ENCODE peak calls at places on chromosomes 7 and 10, in eight cellular contexts. E, F, W, L, Q, B, P and T are unnamed samples.

GRCh38 chr7:158005531-158005930 is 582.1 kb downstream of the PTPRN2 start:
- DNase-seq in E (no peak), F (no peak), W (no peak), L (no peak), Q (no peak), B (no peak), P (no peak), T (no peak)

GRCh38 chr10:102627446-102628293 is 16.6 kb upstream of the TRIM8 start:
- DNase-seq in E (peak; percentile 62), F (peak; percentile 83), W (peak; percentile 66), L (peak; percentile 91), Q (peak; percentile 57), B (no peak), P (no peak), T (peak; percentile 65)

GRCh38 chr7:20219446-20220292 is 2.5 kb upstream of the MACC1 start:
- DNase-seq in E (peak; percentile 98), F (peak; percentile 85), W (peak; percentile 91), L (no peak), Q (peak; percentile 99), B (peak; percentile 99), P (peak; percentile 86), T (no peak)

GRCh38 chr10:110824660-110825059 is 47.1 kb upstream of the PDCD4 start:
- DNase-seq in E (no peak), F (no peak), W (no peak), L (no peak), Q (no peak), B (no peak), P (no peak), T (no peak)

GRCh38 chr10:70430489-70431445 is 10.7 kb downstream of the NODAL start:
- DNase-seq in E (peak; percentile 99), F (peak; percentile 72), W (peak; percentile 30), L (peak; percentile 20), Q (no peak), B (no peak), P (peak; percentile 86), T (no peak)

GRCh38 chr10:28906934-28907333 is 229.6 kb downstream of the BAMBI start:
- DNase-seq in E (peak; percentile 55), F (no peak), W (no peak), L (no peak), Q (peak; percentile 26), B (no peak), P (no peak), T (no peak)

GRCh38 chr10:72756674-72757385 is 64.9 kb downstream of the MCU start:
- DNase-seq in E (no peak), F (no peak), W (no peak), L (peak; percentile 14), Q (peak; percentile 84), B (no peak), P (no peak), T (no peak)

GRCh38 chr10:11898372-11899066 is 75.4 kb downstream of the PROSER2 start:
- DNase-seq in E (peak; percentile 7), F (peak; percentile 70), W (peak; percentile 85), L (no peak), Q (no peak), B (no peak), P (no peak), T (peak; percentile 83)

GRCh38 chr10:27599546-27599945 is 95.4 kb downstream of the RAB18 start:
- DNase-seq in E (no peak), F (no peak), W (no peak), L (no peak), Q (no peak), B (no peak), P (no peak), T (no peak)

GRCh38 chr7:80781561-80781979 is 137.3 kb downstream of the SEMA3C start:
- DNase-seq in E (peak; percentile 87), F (peak; percentile 45), W (peak; percentile 70), L (peak; percentile 17), Q (peak; percentile 91), B (no peak), P (no peak), T (peak; percentile 68)

GRCh38 chr10:34648507-34648906 is 166.6 kb downstream of the PARD3 start:
- DNase-seq in E (no peak), F (no peak), W (no peak), L (no peak), Q (no peak), B (no peak), P (no peak), T (no peak)

GRCh38 chr7:7681191-7681935 is 37.0 kb downstream of the RPA3 start:
- DNase-seq in E (peak; percentile 82), F (peak; percentile 65), W (peak; percentile 66), L (peak; percentile 37), Q (peak; percentile 34), B (peak; percentile 56), P (no peak), T (peak; percentile 42)

GRCh38 chr10:78985973-78986372 is 82.8 kb upstream of the ZMIZ1 start:
- DNase-seq in E (no peak), F (no peak), W (no peak), L (no peak), Q (no peak), B (no peak), P (no peak), T (no peak)

DNA sequence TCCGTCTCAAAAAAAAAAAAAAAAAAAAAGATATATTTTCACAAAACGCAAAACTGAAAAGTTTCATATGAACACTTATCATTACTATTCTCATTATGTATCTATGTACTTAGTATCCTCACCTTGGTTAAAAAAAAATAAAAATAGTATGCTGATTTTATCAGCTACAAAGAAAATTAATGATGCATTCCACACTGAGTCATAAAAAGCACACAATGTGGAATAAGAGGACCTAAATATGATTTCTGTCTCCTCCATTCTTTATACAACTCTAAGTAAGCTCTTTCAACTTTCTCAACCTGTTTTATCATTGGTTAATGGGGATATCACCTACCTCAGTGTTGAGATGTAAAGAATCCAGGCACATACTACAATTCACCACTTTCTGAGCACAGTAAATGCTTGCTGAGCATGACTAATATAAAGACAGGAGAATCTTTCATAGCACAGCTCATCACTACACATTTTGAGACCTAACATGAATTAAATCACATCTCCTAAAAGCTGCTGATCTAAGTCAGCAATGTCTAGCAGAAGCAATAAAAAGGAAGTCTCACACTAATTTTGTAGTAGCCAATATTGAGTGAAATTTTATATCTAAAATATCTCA is 2.7 kb downstream of the SNX13 start:
- DNase-seq in E (no peak), F (no peak), W (peak; percentile 26), L (no peak), Q (peak; percentile 12), B (no peak), P (no peak), T (no peak)
- TF ChIP-seq CTCF in E (no peak), F (no peak), W (no peak), L (no peak), Q (no peak), B (no peak), P (no peak), T (no peak)

GRCh38 chr7:27183682-27184341 is 1.2 kb downstream of the HOXA11 start:
- DNase-seq in E (no peak), F (no peak), W (no peak), L (peak; percentile 57), Q (no peak), B (no peak), P (peak; percentile 56), T (no peak)

GRCh38 chr7:27185708-27186449 is 847 bp upstream of the HOXA11 start:
- DNase-seq in E (no peak), F (no peak), W (no peak), L (no peak), Q (no peak), B (no peak), P (peak; percentile 60), T (no peak)

GRCh38 chr7:27185013-27185707 is at the start of gene HOXA11:
- DNase-seq in E (peak; percentile 49), F (peak; percentile 85), W (no peak), L (no peak), Q (no peak), B (no peak), P (peak; percentile 59), T (peak; percentile 99)

GRCh38 chr7:27182861-27183681 is 2.0 kb downstream of the HOXA11 start:
- DNase-seq in E (no peak), F (no peak), W (no peak), L (peak; percentile 79), Q (no peak), B (no peak), P (peak; percentile 53), T (no peak)

DNA sequence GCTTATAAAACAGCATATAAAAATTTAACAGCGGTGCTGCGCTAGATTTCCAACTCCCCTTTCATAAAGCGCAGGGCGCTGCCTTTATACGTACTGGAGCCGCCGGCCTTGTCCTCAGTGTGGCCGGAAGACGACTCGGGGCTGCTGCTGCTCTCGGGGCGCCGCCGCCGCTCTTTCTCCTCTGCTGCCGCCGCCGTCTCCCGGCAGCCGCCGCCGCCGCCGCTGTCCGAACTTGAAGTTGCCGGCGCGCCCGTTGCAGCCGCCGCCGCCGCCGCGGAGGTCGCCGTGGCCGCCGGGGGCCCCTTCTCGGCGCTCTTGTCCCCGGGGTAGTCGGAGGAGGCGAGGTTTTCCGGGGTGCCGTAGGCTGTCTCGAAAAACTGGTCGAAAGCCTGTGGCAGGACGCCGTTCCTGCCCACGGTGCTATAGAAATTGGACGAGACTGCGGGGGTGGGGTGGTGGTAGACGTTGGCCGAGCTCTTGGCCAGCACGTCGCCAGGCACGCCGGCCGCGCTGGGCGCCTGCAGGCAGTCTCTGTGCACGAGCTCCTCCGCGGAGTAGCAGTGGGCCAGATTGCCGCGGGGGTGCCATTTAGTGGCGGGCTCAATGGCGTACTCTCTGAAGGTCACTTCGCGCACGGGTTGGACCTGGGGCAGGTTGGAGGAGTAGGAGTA is 555 bp downstream of the HOXA11 start:
- DNase-seq in E (no peak), F (no peak), W (peak; percentile 21), L (peak; percentile 48), Q (no peak), B (no peak), P (peak; percentile 61), T (no peak)
- H3K27ac ChIP-seq in E (no peak overlapping the region), F (peak overlapping the region; percentile 90), W (no peak overlapping the region), L (no peak overlapping the region), Q (no peak overlapping the region), B (no peak overlapping the region), P (no peak overlapping the region), T (peak overlapping the region; percentile 98)

GRCh38 chr7:16234493-16235151 is 186.7 kb downstream of the CRPPA start:
- DNase-seq in E (no peak), F (no peak), W (no peak), L (no peak), Q (no peak), B (no peak), P (no peak), T (no peak)

GRCh38 chr7:16233519-16233918 is 187.8 kb downstream of the CRPPA start:
- DNase-seq in E (no peak), F (no peak), W (no peak), L (no peak), Q (no peak), B (no peak), P (no peak), T (no peak)

GRCh38 chr7:16235743-16236142 is 185.6 kb downstream of the CRPPA start:
- DNase-seq in E (no peak), F (no peak), W (no peak), L (no peak), Q (no peak), B (no peak), P (no peak), T (no peak)

GRCh38 chr7:16232273-16232672 is 189.1 kb downstream of the CRPPA start:
- DNase-seq in E (no peak), F (no peak), W (no peak), L (no peak), Q (no peak), B (no peak), P (no peak), T (no peak)

GRCh38 chr7:16235152-16235526 is 186.2 kb downstream of the CRPPA start:
- DNase-seq in E (no peak), F (no peak), W (no peak), L (no peak), Q (no peak), B (no peak), P (no peak), T (no peak)
- TF ChIP-seq CTCF in E (no peak), F (no peak), W (no peak), L (no peak), Q (no peak), B (no peak), P (no peak), T (no peak)

GRCh38 chr10:98673156-98673765 is 226.5 kb upstream of the HPS1 start:
- DNase-seq in E (peak; percentile 39), F (no peak), W (no peak), L (no peak), Q (no peak), B (no peak), P (no peak), T (no peak)
- H3K27ac ChIP-seq in E (no peak overlapping the region), F (no peak overlapping the region), W (no peak overlapping the region), L (no peak overlapping the region), Q (no peak overlapping the region), B (no peak overlapping the region), P (no peak overlapping the region), T (no peak overlapping the region)